ENCODE peak calls at places on chromosome 4, in five cellular contexts. Z is stomach, E is Peyer's patch, H is IMR-90, T is esophagus squamous epithelium. O is an unnamed sample. For H3K27me3, the result is how much of the 10 kb centered on the place peaks cover.

GRCh38 chr4:71338846-71339593 is at the start of gene SLC4A4:
- DNase-seq in E (no peak), H (peak), Z (no peak), T (no peak), O (no peak)

GRCh38 chr4:11313157-11313943 is 115.3 kb downstream of the HS3ST1 start:
- DNase-seq in E (no peak), T (no peak), H (no peak), Z (no peak), O (no peak)

GRCh38 chr4:39631700-39632079 is 7.0 kb downstream of the SMIM14 start:
- DNase-seq in T (no peak), E (no peak), H (no peak), Z (no peak), O (no peak)

GRCh38 chr4:138405934-138406567 is 163.9 kb upstream of the SLC7A11 start:
- DNase-seq in T (no peak), Z (no peak), H (peak), E (no peak), O (no peak)

GRCh38 chr4:118942465-118942864 is 53.8 kb downstream of the SYNPO2 start:
- DNase-seq in T (no peak), Z (no peak), H (peak), E (no peak), O (no peak)

GRCh38 chr4:124079174-124079780 is 633.3 kb downstream of the ANKRD50 start:
- DNase-seq in T (no peak), H (peak), E (no peak), Z (no peak), O (no peak)

GRCh38 chr4:184632842-184633241 is 16.4 kb downstream of the CASP3 start:
- DNase-seq in Z (no peak), T (no peak), E (no peak), H (no peak), O (no peak)

GRCh38 chr4:131054489-131055019 is 1958.6 kb downstream of the C4orf33 start:
- DNase-seq in Z (no peak), H (no peak), E (no peak), T (no peak), O (no peak)

GRCh38 chr4:42326524-42326923 is 70.8 kb upstream of the SHISA3 start:
- DNase-seq in E (no peak), H (no peak), Z (no peak), T (no peak), O (no peak)

GRCh38 chr4:48138936-48139335 is 4.9 kb upstream of the TXK start:
- DNase-seq in E (peak), T (no peak), H (no peak), Z (no peak), O (no peak)

GRCh38 chr4:32133734-32134133 is 1413.6 kb downstream of the PCDH7 start:
- DNase-seq in Z (no peak), H (no peak), E (no peak), T (no peak), O (no peak)

GRCh38 chr4:148735432-148736155 is 293.4 kb upstream of the NR3C2 start:
- DNase-seq in E (no peak), H (no peak), T (no peak), Z (no peak), O (no peak)

GRCh38 chr4:138696058-138696457 is 319.5 kb upstream of the NOCT start:
- DNase-seq in Z (no peak), H (no peak), T (no peak), E (no peak), O (no peak)

GRCh38 chr4:2432991-2433530 is 14.3 kb downstream of the CFAP99 start:
- DNase-seq in T (no peak), H (peak), Z (no peak), E (no peak), O (no peak)

GRCh38 chr4:70903282-70903603 is 1.1 kb downstream of the MOB1B start:
- DNase-seq in H (no peak), Z (no peak), E (no peak), T (no peak), O (no peak)

GRCh38 chr4:165861378-165861777 is 11.7 kb upstream of the TLL1 start:
- DNase-seq in T (no peak), E (no peak), Z (no peak), H (no peak), O (no peak)

GRCh38 chr4:13903851-13904340 is 276.4 kb upstream of the BOD1L1 start:
- DNase-seq in Z (no peak), E (no peak), H (no peak), T (no peak), O (no peak)

GRCh38 chr4:13906727-13907126 is 279.2 kb upstream of the BOD1L1 start:
- DNase-seq in E (no peak), H (peak), T (no peak), Z (no peak), O (no peak)

GRCh38 chr4:13905543-13905942 is 278.0 kb upstream of the BOD1L1 start:
- DNase-seq in E (no peak), H (peak), T (no peak), Z (no peak), O (no peak)

GRCh38 chr4:13902141-13902540 is 274.6 kb upstream of the BOD1L1 start:
- DNase-seq in E (no peak), Z (no peak), H (peak), T (no peak), O (no peak)

DNA sequence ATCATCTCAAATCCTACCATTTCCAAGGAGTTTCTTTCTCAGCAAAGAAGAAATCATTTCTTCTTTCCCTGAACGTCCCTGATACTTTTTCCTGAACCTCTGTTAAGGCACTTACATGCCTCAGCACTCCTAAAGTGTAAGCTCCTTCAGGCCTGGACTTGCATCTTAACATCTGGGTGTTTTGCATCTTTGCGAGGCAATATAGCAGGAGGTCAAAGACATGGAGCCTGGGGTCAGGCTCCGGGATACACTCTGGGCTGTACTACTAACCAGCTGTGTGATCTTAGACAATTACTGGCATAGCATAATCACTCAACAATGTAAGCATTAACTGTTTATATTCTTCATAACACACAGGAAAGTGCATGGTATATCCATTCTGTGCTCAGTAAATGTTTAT is 275.5 kb upstream of the BOD1L1 start:
- DNase-seq in H (peak), E (no peak), T (no peak), Z (no peak), O (no peak)
- TF ChIP-seq POLR2A in H (no peak), E (no peak), T (no peak), Z (no peak), O (no peak)

GRCh38 chr4:4856071-4857000 is 3.1 kb upstream of the MSX1 start:
- DNase-seq in H (no peak), T (no peak), E (no peak), Z (no peak), O (no peak)

GRCh38 chr4:4853921-4854648 is 5.4 kb upstream of the MSX1 start:
- DNase-seq in E (no peak), T (no peak), Z (no peak), H (no peak), O (no peak)

GRCh38 chr4:4855293-4856070 is 4.0 kb upstream of the MSX1 start:
- DNase-seq in E (no peak), T (no peak), H (no peak), Z (no peak), O (peak)

GRCh38 chr4:4853371-4853823 is 6.1 kb upstream of the MSX1 start:
- DNase-seq in Z (no peak), E (no peak), H (no peak), T (no peak), O (no peak)

DNA sequence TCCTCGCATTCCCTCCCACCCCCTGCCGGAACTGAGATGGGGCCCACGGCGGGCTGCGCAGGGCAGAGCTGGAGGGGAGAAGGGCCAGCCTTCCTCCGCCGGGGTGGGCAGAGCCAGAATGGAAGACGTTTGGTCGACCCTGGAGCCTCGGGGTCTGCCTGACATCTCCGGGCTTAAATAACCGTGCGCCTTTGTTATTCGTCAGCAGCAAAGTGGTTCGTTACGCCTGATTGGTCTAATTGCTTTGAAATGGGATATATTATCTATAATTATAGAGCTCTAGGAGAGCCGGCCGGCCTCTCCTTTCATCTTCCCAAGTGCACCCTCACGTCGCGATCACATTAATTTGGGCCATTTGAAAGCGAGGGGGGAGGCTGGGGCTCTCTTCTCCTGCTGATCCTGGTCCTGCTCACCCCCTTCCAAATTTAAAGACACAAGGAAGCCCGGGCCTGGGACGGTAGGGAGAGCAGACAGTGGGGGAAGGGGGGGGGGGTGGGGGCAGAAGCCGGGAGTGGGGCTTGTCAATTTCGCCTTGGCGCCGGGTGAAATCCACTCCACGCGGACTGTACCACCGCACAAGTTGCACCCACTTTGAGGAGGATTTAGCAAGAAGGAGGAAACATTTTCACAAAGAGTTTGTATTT is 4.7 kb upstream of the MSX1 start:
- DNase-seq in T (no peak), H (no peak), Z (no peak), E (no peak), O (no peak)
- H3K27me3 ChIP-seq in T (half or more), H (under half), Z (half or more), E (under half), O (under half)

GRCh38 chr4:26648260-26648659 is 64.4 kb downstream of the TBC1D19 start:
- DNase-seq in H (no peak), E (no peak), T (no peak), Z (no peak), O (no peak)
- TF ChIP-seq POLR2A in H (no peak), E (no peak), T (no peak), Z (no peak), O (no peak)

GRCh38 chr4:136691607-136692006 is 840.7 kb downstream of the PCDH18 start:
- DNase-seq in H (no peak), E (no peak), Z (no peak), T (no peak), O (no peak)
- H3K27me3 ChIP-seq in H (under half), E (under half), Z (under half), T (under half), O (under half)

O was measured in ovary.